ENCODE peak calls at places on chromosomes 2 and 18, in four cellular contexts. One of them, this sample, is unnamed.
A peak's percentile ranks its signal among the peaks of the same experiment; 100 is the strongest.

GRCh38 chr2:46679761-46680160 is 200.4 kb downstream of the TMEM247 start:
- DNase-seq in HS-27A: no peak
- DNase-seq in glutamatergic neuron: no peak
- DNase-seq in KBM-7: no peak
- DNase-seq in this sample: peak; percentile 50

GRCh38 chr18:59718108-59719057 is 21.2 kb upstream of the CCBE1 start:
- DNase-seq in HS-27A: peak; percentile 98
- DNase-seq in glutamatergic neuron: no peak
- DNase-seq in KBM-7: no peak
- DNase-seq in this sample: peak; percentile 83

GRCh38 chr2:191618046-191618788 is 59.7 kb upstream of the NABP1 start:
- DNase-seq in glutamatergic neuron: no peak
- DNase-seq in KBM-7: no peak
- DNase-seq in HS-27A: no peak
- DNase-seq in this sample: no peak

GRCh38 chr2:3805120-3805519 is 101.7 kb downstream of the DCDC2C start:
- DNase-seq in glutamatergic neuron: peak; percentile 77
- DNase-seq in HS-27A: no peak
- DNase-seq in KBM-7: peak; percentile 52
- DNase-seq in this sample: no peak

GRCh38 chr2:151361674-151362380 is 4.4 kb downstream of the TNFAIP6 start:
- DNase-seq in glutamatergic neuron: no peak
- DNase-seq in KBM-7: no peak
- DNase-seq in HS-27A: no peak
- DNase-seq in this sample: no peak

GRCh38 chr18:37253424-37254255 is 312.0 kb downstream of the CELF4 start:
- DNase-seq in HS-27A: no peak
- DNase-seq in KBM-7: no peak
- DNase-seq in glutamatergic neuron: peak; percentile 72
- DNase-seq in this sample: no peak

GRCh38 chr18:73896685-73897084 is 250.9 kb downstream of the FBXO15 start:
- DNase-seq in HS-27A: no peak
- DNase-seq in glutamatergic neuron: no peak
- DNase-seq in KBM-7: no peak
- DNase-seq in this sample: no peak

GRCh38 chr2:8623958-8624591 is 57.8 kb upstream of the ID2 start:
- DNase-seq in KBM-7: no peak
- DNase-seq in glutamatergic neuron: no peak
- DNase-seq in HS-27A: no peak
- DNase-seq in this sample: no peak

GRCh38 chr2:53724511-53724910 is 43.1 kb upstream of the CHAC2 start:
- DNase-seq in glutamatergic neuron: no peak
- DNase-seq in KBM-7: peak; percentile 26
- DNase-seq in HS-27A: no peak
- DNase-seq in this sample: peak; percentile 71

GRCh38 chr18:73646772-73647171 is 500.9 kb downstream of the FBXO15 start:
- DNase-seq in KBM-7: no peak
- DNase-seq in HS-27A: no peak
- DNase-seq in glutamatergic neuron: no peak
- DNase-seq in this sample: peak; percentile 34

GRCh38 chr2:186755066-186755465 is 61.2 kb downstream of the FAM171B start:
- DNase-seq in HS-27A: no peak
- DNase-seq in glutamatergic neuron: no peak
- DNase-seq in KBM-7: no peak
- DNase-seq in this sample: peak; percentile 70

GRCh38 chr2:120013569-120014223 is 819 bp downstream of the EPB41L5 start:
- DNase-seq in KBM-7: no peak
- DNase-seq in glutamatergic neuron: peak; percentile 50
- DNase-seq in HS-27A: no peak
- DNase-seq in this sample: no peak

GRCh38 chr18:61845212-61845611 is 47.6 kb downstream of the RNF152 start:
- DNase-seq in glutamatergic neuron: no peak
- DNase-seq in KBM-7: no peak
- DNase-seq in HS-27A: no peak
- DNase-seq in this sample: no peak

GRCh38 chr2:206989306-206989705 is 50.0 kb downstream of the CPO start:
- DNase-seq in KBM-7: peak; percentile 38
- DNase-seq in glutamatergic neuron: peak; percentile 54
- DNase-seq in HS-27A: no peak
- DNase-seq in this sample: peak; percentile 49

GRCh38 chr2:240953426-240954425 is 44.7 kb upstream of the SNED1 start:
- DNase-seq in HS-27A: no peak
- DNase-seq in KBM-7: no peak
- DNase-seq in glutamatergic neuron: no peak
- DNase-seq in this sample: no peak

GRCh38 chr2:7073901-7074300 is 156.7 kb downstream of the RNF144A start:
- DNase-seq in glutamatergic neuron: no peak
- DNase-seq in HS-27A: no peak
- DNase-seq in KBM-7: no peak
- DNase-seq in this sample: no peak

GRCh38 chr18:46160050-46160798 is 56.0 kb downstream of the HAUS1 start:
- DNase-seq in glutamatergic neuron: no peak
- DNase-seq in HS-27A: no peak
- DNase-seq in KBM-7: no peak
- DNase-seq in this sample: no peak

GRCh38 chr2:148645925-148646559 is 1.5 kb downstream of the EPC2 start:
- DNase-seq in glutamatergic neuron: no peak
- DNase-seq in KBM-7: peak; percentile 88
- DNase-seq in HS-27A: peak; percentile 51
- DNase-seq in this sample: peak; percentile 94